ENCODE peak calls at places on chromosomes 6 and 20, in seven cellular contexts. One of them, this sample, is unnamed.

GRCh38 chr6:138004423-138005287 is 102.6 kb downstream of the PERP start:
- DNase-seq in GM23248: peak; percentile 49
- DNase-seq in naive thymus-derived CD4-positive, alpha-beta T cell: no peak
- DNase-seq in left ventricle myocardium inferior: no peak
- DNase-seq in IMR-90: peak; percentile 41
- DNase-seq in HCT116: peak; percentile 32
- DNase-seq in hepatocyte: peak; percentile 38
- DNase-seq in this sample: peak; percentile 59

GRCh38 chr6:5749666-5750215 is 257.0 kb downstream of the NRN1 start:
- DNase-seq in GM23248: no peak
- DNase-seq in naive thymus-derived CD4-positive, alpha-beta T cell: no peak
- DNase-seq in left ventricle myocardium inferior: no peak
- DNase-seq in IMR-90: no peak
- DNase-seq in HCT116: no peak
- DNase-seq in hepatocyte: no peak
- DNase-seq in this sample: no peak

GRCh38 chr6:157513004-157513603 is 132.1 kb downstream of the ZDHHC14 start:
- DNase-seq in GM23248: no peak
- DNase-seq in naive thymus-derived CD4-positive, alpha-beta T cell: no peak
- DNase-seq in left ventricle myocardium inferior: no peak
- DNase-seq in IMR-90: peak; percentile 43
- DNase-seq in HCT116: no peak
- DNase-seq in hepatocyte: peak; percentile 32
- DNase-seq in this sample: no peak

GRCh38 chr20:32806356-32806755 is 13.4 kb upstream of the MAPRE1 start:
- DNase-seq in GM23248: no peak
- DNase-seq in naive thymus-derived CD4-positive, alpha-beta T cell: no peak
- DNase-seq in left ventricle myocardium inferior: no peak
- DNase-seq in IMR-90: no peak
- DNase-seq in HCT116: no peak
- DNase-seq in hepatocyte: no peak
- DNase-seq in this sample: no peak

GRCh38 chr6:43962458-43962857 is 164.8 kb downstream of the MRPL14 start:
- DNase-seq in GM23248: peak; percentile 23
- DNase-seq in naive thymus-derived CD4-positive, alpha-beta T cell: no peak
- DNase-seq in left ventricle myocardium inferior: no peak
- DNase-seq in IMR-90: peak; percentile 35
- DNase-seq in HCT116: no peak
- DNase-seq in hepatocyte: no peak
- DNase-seq in this sample: no peak

GRCh38 chr6:153941768-153942167 is 97.3 kb upstream of the OPRM1 start:
- DNase-seq in GM23248: no peak
- DNase-seq in naive thymus-derived CD4-positive, alpha-beta T cell: no peak
- DNase-seq in left ventricle myocardium inferior: no peak
- DNase-seq in IMR-90: no peak
- DNase-seq in HCT116: no peak
- DNase-seq in hepatocyte: peak; percentile 67
- DNase-seq in this sample: peak; percentile 71

GRCh38 chr6:98976674-98977365 is 29.1 kb upstream of the FBXL4 start:
- DNase-seq in GM23248: no peak
- DNase-seq in naive thymus-derived CD4-positive, alpha-beta T cell: no peak
- DNase-seq in left ventricle myocardium inferior: no peak
- DNase-seq in IMR-90: no peak
- DNase-seq in HCT116: no peak
- DNase-seq in hepatocyte: no peak
- DNase-seq in this sample: no peak

GRCh38 chr6:56868687-56869086 is 86.2 kb upstream of the BEND6 start:
- DNase-seq in GM23248: peak; percentile 84
- DNase-seq in naive thymus-derived CD4-positive, alpha-beta T cell: no peak
- DNase-seq in left ventricle myocardium inferior: no peak
- DNase-seq in IMR-90: peak; percentile 89
- DNase-seq in HCT116: no peak
- DNase-seq in hepatocyte: no peak
- DNase-seq in this sample: no peak

GRCh38 chr20:46343358-46344357 is 35.4 kb upstream of the CDH22 start:
- DNase-seq in GM23248: no peak
- DNase-seq in naive thymus-derived CD4-positive, alpha-beta T cell: no peak
- DNase-seq in left ventricle myocardium inferior: no peak
- DNase-seq in IMR-90: no peak
- DNase-seq in HCT116: no peak
- DNase-seq in hepatocyte: no peak
- DNase-seq in this sample: no peak

GRCh38 chr20:46122071-46122470 is 4.0 kb downstream of the CD40 start:
- DNase-seq in GM23248: peak; percentile 43
- DNase-seq in naive thymus-derived CD4-positive, alpha-beta T cell: no peak
- DNase-seq in left ventricle myocardium inferior: no peak
- DNase-seq in IMR-90: peak; percentile 59
- DNase-seq in HCT116: no peak
- DNase-seq in hepatocyte: no peak
- DNase-seq in this sample: no peak

GRCh38 chr6:26170951-26171841 is 84.0 kb downstream of the HFE start:
- DNase-seq in GM23248: peak; percentile 26
- DNase-seq in naive thymus-derived CD4-positive, alpha-beta T cell: no peak
- DNase-seq in left ventricle myocardium inferior: no peak
- DNase-seq in IMR-90: no peak
- DNase-seq in HCT116: no peak
- DNase-seq in hepatocyte: no peak
- DNase-seq in this sample: peak; percentile 23

GRCh38 chr6:13131935-13132661 is 196.2 kb downstream of the TBC1D7 start:
- DNase-seq in GM23248: no peak
- DNase-seq in naive thymus-derived CD4-positive, alpha-beta T cell: no peak
- DNase-seq in left ventricle myocardium inferior: no peak
- DNase-seq in IMR-90: no peak
- DNase-seq in HCT116: no peak
- DNase-seq in hepatocyte: no peak
- DNase-seq in this sample: no peak

GRCh38 chr6:166561766-166562165 is 24.7 kb downstream of the RAMACL start:
- DNase-seq in GM23248: peak; percentile 91
- DNase-seq in naive thymus-derived CD4-positive, alpha-beta T cell: no peak
- DNase-seq in left ventricle myocardium inferior: no peak
- DNase-seq in IMR-90: peak; percentile 36
- DNase-seq in HCT116: no peak
- DNase-seq in hepatocyte: no peak
- DNase-seq in this sample: no peak

GRCh38 chr20:58665606-58666005 is 14.5 kb downstream of the STX16 start:
- DNase-seq in GM23248: no peak
- DNase-seq in naive thymus-derived CD4-positive, alpha-beta T cell: no peak
- DNase-seq in left ventricle myocardium inferior: no peak
- DNase-seq in IMR-90: no peak
- DNase-seq in HCT116: no peak
- DNase-seq in hepatocyte: no peak
- DNase-seq in this sample: no peak

GRCh38 chr6:48068326-48069191 is 42.4 kb downstream of the PTCHD4 start:
- DNase-seq in GM23248: peak; percentile 23
- DNase-seq in naive thymus-derived CD4-positive, alpha-beta T cell: no peak
- DNase-seq in left ventricle myocardium inferior: no peak
- DNase-seq in IMR-90: no peak
- DNase-seq in HCT116: no peak
- DNase-seq in hepatocyte: peak; percentile 19
- DNase-seq in this sample: no peak

GRCh38 chr20:38191654-38192053 is 26.6 kb upstream of the TGM2 start:
- DNase-seq in GM23248: no peak
- DNase-seq in naive thymus-derived CD4-positive, alpha-beta T cell: no peak
- DNase-seq in left ventricle myocardium inferior: no peak
- DNase-seq in IMR-90: peak; percentile 54
- DNase-seq in HCT116: no peak
- DNase-seq in hepatocyte: no peak
- DNase-seq in this sample: no peak

GRCh38 chr6:72111611-72112010 is 225.3 kb downstream of the RIMS1 start:
- DNase-seq in GM23248: no peak
- DNase-seq in naive thymus-derived CD4-positive, alpha-beta T cell: no peak
- DNase-seq in left ventricle myocardium inferior: no peak
- DNase-seq in IMR-90: no peak
- DNase-seq in HCT116: no peak
- DNase-seq in hepatocyte: no peak
- DNase-seq in this sample: no peak

GRCh38 chr6:116764961-116765841 is at the start of gene FAM162B:
- DNase-seq in GM23248: peak; percentile 45
- DNase-seq in naive thymus-derived CD4-positive, alpha-beta T cell: no peak
- DNase-seq in left ventricle myocardium inferior: peak; percentile 81
- DNase-seq in IMR-90: peak; percentile 32
- DNase-seq in HCT116: no peak
- DNase-seq in hepatocyte: peak; percentile 46
- DNase-seq in this sample: no peak

GRCh38 chr20:36847009-36847709 is 28.8 kb upstream of the TLDC2 start:
- DNase-seq in GM23248: peak; percentile 98
- DNase-seq in naive thymus-derived CD4-positive, alpha-beta T cell: no peak
- DNase-seq in left ventricle myocardium inferior: peak; percentile 83
- DNase-seq in IMR-90: peak; percentile 83
- DNase-seq in HCT116: no peak
- DNase-seq in hepatocyte: peak; percentile 74
- DNase-seq in this sample: no peak

GRCh38 chr6:73565767-73566485 is 45.1 kb upstream of the EEF1A1 start:
- DNase-seq in GM23248: peak; percentile 12
- DNase-seq in naive thymus-derived CD4-positive, alpha-beta T cell: no peak
- DNase-seq in left ventricle myocardium inferior: no peak
- DNase-seq in IMR-90: peak; percentile 15
- DNase-seq in HCT116: no peak
- DNase-seq in hepatocyte: no peak
- DNase-seq in this sample: no peak

GRCh38 chr20:58892126-58892931 is 39.8 kb downstream of the GNAS start:
- DNase-seq in GM23248: peak; percentile 84
- DNase-seq in naive thymus-derived CD4-positive, alpha-beta T cell: peak; percentile 47
- DNase-seq in left ventricle myocardium inferior: peak; percentile 82
- DNase-seq in IMR-90: peak; percentile 50
- DNase-seq in HCT116: no peak
- DNase-seq in hepatocyte: peak; percentile 90
- DNase-seq in this sample: peak; percentile 58

GRCh38 chr6:157885211-157885788 is 62.3 kb downstream of the SNX9 start:
- DNase-seq in GM23248: no peak
- DNase-seq in naive thymus-derived CD4-positive, alpha-beta T cell: no peak
- DNase-seq in left ventricle myocardium inferior: no peak
- DNase-seq in IMR-90: no peak
- DNase-seq in HCT116: no peak
- DNase-seq in hepatocyte: no peak
- DNase-seq in this sample: peak; percentile 31

GRCh38 chr20:11261533-11262000 is 587.8 kb upstream of the JAG1 start:
- DNase-seq in GM23248: peak; percentile 96
- DNase-seq in naive thymus-derived CD4-positive, alpha-beta T cell: no peak
- DNase-seq in left ventricle myocardium inferior: no peak
- DNase-seq in IMR-90: peak; percentile 95
- DNase-seq in HCT116: no peak
- DNase-seq in hepatocyte: no peak
- DNase-seq in this sample: no peak

GRCh38 chr20:47785900-47786762 is 850 bp upstream of the SULF2 start:
- DNase-seq in GM23248: peak; percentile 84
- DNase-seq in naive thymus-derived CD4-positive, alpha-beta T cell: no peak
- DNase-seq in left ventricle myocardium inferior: peak; percentile 61
- DNase-seq in IMR-90: peak; percentile 71
- DNase-seq in HCT116: peak; percentile 64
- DNase-seq in hepatocyte: peak; percentile 87
- DNase-seq in this sample: peak; percentile 67
- H3K4me3 ChIP-seq in GM23248: peak overlapping the region; percentile 75
- H3K4me3 ChIP-seq in naive thymus-derived CD4-positive, alpha-beta T cell: no peak overlapping the region
- H3K4me3 ChIP-seq in left ventricle myocardium inferior: peak overlapping the region; percentile 69
- H3K4me3 ChIP-seq in IMR-90: peak overlapping the region; percentile 37
- H3K4me3 ChIP-seq in HCT116: peak overlapping the region; percentile 35
- H3K4me3 ChIP-seq in hepatocyte: peak overlapping the region; percentile 20
- H3K4me3 ChIP-seq in this sample: peak overlapping the region; percentile 65

DNA sequence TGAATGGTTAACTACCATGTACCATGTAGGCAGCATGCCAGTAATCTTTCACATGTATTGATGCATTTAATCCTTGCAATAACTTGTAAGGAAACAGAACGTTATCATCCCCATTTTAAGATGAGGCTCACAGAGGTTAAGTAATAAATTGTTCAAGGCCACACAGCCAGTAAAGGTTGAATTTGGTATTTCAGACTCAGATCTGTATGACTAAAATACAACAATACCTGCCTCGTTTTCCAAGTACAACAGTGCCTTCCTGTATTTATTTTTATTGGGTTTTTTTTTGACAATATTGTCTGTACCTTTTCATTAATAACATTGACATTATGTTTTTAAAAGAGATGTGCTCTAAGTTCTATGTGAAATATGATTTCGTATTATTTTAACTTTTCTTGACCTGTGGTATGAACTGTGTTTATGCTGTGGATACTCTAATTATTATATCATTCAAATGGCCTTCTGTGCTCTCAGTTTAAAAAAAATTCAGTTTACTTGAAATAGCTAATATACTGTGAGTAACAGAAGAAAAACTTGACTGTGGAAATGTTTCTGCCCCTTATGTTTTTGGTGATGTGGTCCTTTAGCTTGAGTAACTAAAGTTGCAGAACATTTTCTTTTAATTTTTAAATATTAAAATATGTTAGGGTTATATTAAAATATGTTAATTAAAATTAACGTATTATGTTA is 39.7 kb downstream of the XRN2 start:
- DNase-seq in GM23248: peak; percentile 23
- DNase-seq in naive thymus-derived CD4-positive, alpha-beta T cell: no peak
- DNase-seq in left ventricle myocardium inferior: no peak
- DNase-seq in IMR-90: peak; percentile 76
- DNase-seq in HCT116: no peak
- DNase-seq in hepatocyte: no peak
- DNase-seq in this sample: no peak
- H3K36me3 ChIP-seq in GM23248: peaks cover 60% of the 10 kb centered on the region
- H3K36me3 ChIP-seq in naive thymus-derived CD4-positive, alpha-beta T cell: peaks cover 14% of the 10 kb centered on the region
- H3K36me3 ChIP-seq in left ventricle myocardium inferior: peaks cover 79% of the 10 kb centered on the region
- H3K36me3 ChIP-seq in IMR-90: peaks cover 31% of the 10 kb centered on the region
- H3K36me3 ChIP-seq in HCT116: peaks cover 11% of the 10 kb centered on the region
- H3K36me3 ChIP-seq in hepatocyte: no peaks in the 10 kb centered on the region
- H3K36me3 ChIP-seq in this sample: peaks cover 13% of the 10 kb centered on the region

GRCh38 chr20:30601974-30602373 is 655.5 kb upstream of the DEFB115 start:
- DNase-seq in GM23248: no peak
- DNase-seq in naive thymus-derived CD4-positive, alpha-beta T cell: no peak
- DNase-seq in left ventricle myocardium inferior: no peak
- DNase-seq in IMR-90: no peak
- DNase-seq in HCT116: no peak
- DNase-seq in hepatocyte: no peak
- DNase-seq in this sample: no peak
- H3K9me3 ChIP-seq in GM23248: no peaks in the 10 kb centered on the region
- H3K9me3 ChIP-seq in naive thymus-derived CD4-positive, alpha-beta T cell: peaks cover 8% of the 10 kb centered on the region
- H3K9me3 ChIP-seq in left ventricle myocardium inferior: peaks cover 24% of the 10 kb centered on the region
- H3K9me3 ChIP-seq in IMR-90: peaks cover 21% of the 10 kb centered on the region
- H3K9me3 ChIP-seq in HCT116: no peaks in the 10 kb centered on the region
- H3K9me3 ChIP-seq in hepatocyte: no peaks in the 10 kb centered on the region
- H3K9me3 ChIP-seq in this sample: no peaks in the 10 kb centered on the region

DNA sequence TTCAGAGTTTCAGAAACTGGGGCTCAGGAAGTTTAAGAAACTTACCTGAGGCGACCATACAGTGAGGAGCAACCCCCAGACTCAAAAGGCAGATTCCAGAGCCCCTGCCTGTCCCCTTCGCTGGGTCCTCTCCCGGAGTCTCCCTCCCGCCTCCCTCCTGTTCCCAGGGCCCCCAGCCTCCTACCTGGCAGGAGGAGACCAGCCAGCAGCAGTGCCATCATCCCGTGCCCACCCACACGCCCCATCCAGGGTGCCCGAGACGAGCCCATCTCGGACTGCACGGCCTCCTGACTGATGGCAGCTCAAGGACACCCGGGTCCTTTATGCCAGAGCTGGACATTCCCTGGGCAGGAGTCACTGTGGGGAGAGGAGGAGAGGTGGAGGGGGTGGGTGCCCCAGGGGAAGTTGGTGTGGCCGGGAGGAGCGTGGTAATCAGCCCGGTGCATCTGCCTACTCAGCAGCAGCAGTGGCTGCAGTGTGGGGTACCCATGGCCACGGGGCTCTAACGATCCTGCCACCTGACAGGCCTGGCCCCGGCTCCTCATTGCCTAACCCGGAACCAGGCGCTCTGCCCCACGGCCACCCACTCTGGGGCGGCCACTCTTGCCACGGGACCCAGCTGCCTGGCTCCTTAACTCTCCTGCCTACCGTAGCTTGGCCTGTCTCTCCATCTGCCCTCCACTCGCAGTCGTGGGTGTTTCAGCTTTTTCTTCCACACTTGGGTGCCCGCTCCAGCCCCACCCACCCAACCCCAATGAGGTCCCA is at the start of gene CDSN:
- DNase-seq in GM23248: no peak
- DNase-seq in naive thymus-derived CD4-positive, alpha-beta T cell: no peak
- DNase-seq in left ventricle myocardium inferior: no peak
- DNase-seq in IMR-90: no peak
- DNase-seq in HCT116: no peak
- DNase-seq in hepatocyte: no peak
- DNase-seq in this sample: no peak
- H3K4me3 ChIP-seq in GM23248: no peak within 1 kb of the TSS
- H3K4me3 ChIP-seq in naive thymus-derived CD4-positive, alpha-beta T cell: no peak within 1 kb of the TSS
- H3K4me3 ChIP-seq in left ventricle myocardium inferior: no peak within 1 kb of the TSS
- H3K4me3 ChIP-seq in IMR-90: no peak within 1 kb of the TSS
- H3K4me3 ChIP-seq in HCT116: no peak within 1 kb of the TSS
- H3K4me3 ChIP-seq in hepatocyte: no peak within 1 kb of the TSS
- H3K4me3 ChIP-seq in this sample: no peak within 1 kb of the TSS

This sample was measured in small intestine.